ENCODE peak calls at places on chromosomes 3 and 15, in ten cellular contexts. N, P, F, S, I, R, L, X, A and T are unnamed samples.

GRCh38 chr15:80613762-80614365 is 81.2 kb upstream of the ABHD17C start:
- DNase-seq in S (no peak), F (no peak), L (no peak), X (no peak), R (no peak), A (no peak), P (peak), N (no peak), I (no peak), T (no peak)

GRCh38 chr3:101127991-101128390 is 134.8 kb upstream of the ABI3BP start:
- DNase-seq in P (no peak), S (no peak), N (no peak), A (no peak), F (no peak), R (no peak), L (no peak), I (no peak), X (no peak), T (no peak)

GRCh38 chr3:115244350-115244749 is 97.3 kb upstream of the ZBTB20 start:
- DNase-seq in F (no peak), L (no peak), S (no peak), I (no peak), X (no peak), N (no peak), P (no peak), R (no peak), A (no peak), T (no peak)

GRCh38 chr15:25181290-25182097 is 226.7 kb downstream of the SNRPN start:
- DNase-seq in I (no peak), F (no peak), P (peak), X (no peak), S (peak), A (no peak), L (peak), R (no peak), N (peak), T (peak)

GRCh38 chr3:23591374-23591773 is 214.4 kb upstream of the UBE2E1 start:
- DNase-seq in F (no peak), S (no peak), X (no peak), A (no peak), L (no peak), P (no peak), N (no peak), R (no peak), I (no peak), T (no peak)

GRCh38 chr3:171878441-171879225 is 35.5 kb downstream of the TMEM212 start:
- DNase-seq in N (no peak), P (no peak), L (no peak), I (peak), F (no peak), X (no peak), A (no peak), R (no peak), S (no peak), T (no peak)

GRCh38 chr3:185851046-185851445 is 26.2 kb upstream of the IGF2BP2 start:
- DNase-seq in F (no peak), A (no peak), P (no peak), N (no peak), X (no peak), S (no peak), L (no peak), I (peak), R (no peak), T (no peak)

GRCh38 chr3:159828542-159828943 is 160.1 kb upstream of the IL12A start:
- DNase-seq in P (no peak), A (peak), I (peak), S (no peak), L (no peak), R (no peak), N (no peak), X (no peak), F (peak), T (no peak)

GRCh38 chr3:40800343-40800742 is 275.6 kb downstream of the ZNF621 start:
- DNase-seq in F (no peak), N (no peak), R (no peak), P (no peak), L (no peak), A (no peak), X (no peak), I (peak), S (no peak), T (no peak)

GRCh38 chr3:29385056-29385455 is 104.2 kb downstream of the RBMS3 start:
- DNase-seq in A (no peak), X (no peak), P (no peak), R (no peak), F (no peak), N (no peak), I (no peak), S (no peak), L (no peak), T (no peak)

GRCh38 chr3:77906102-77906709 is 866.3 kb downstream of the ROBO2 start:
- DNase-seq in F (no peak), I (no peak), R (no peak), A (no peak), P (no peak), S (no peak), X (no peak), N (no peak), L (no peak), T (no peak)

GRCh38 chr3:77898621-77899020 is 858.7 kb downstream of the ROBO2 start:
- DNase-seq in N (no peak), I (no peak), P (no peak), F (no peak), L (no peak), X (no peak), R (no peak), S (no peak), A (no peak), T (no peak)

GRCh38 chr3:77902675-77903074 is 862.8 kb downstream of the ROBO2 start:
- DNase-seq in N (no peak), I (no peak), S (no peak), A (no peak), L (no peak), P (no peak), F (no peak), R (no peak), X (no peak), T (no peak)
- TF ChIP-seq CTCF in N (no peak), I (no peak), S (no peak), A (no peak), L (no peak), P (no peak), F (no peak), R (no peak), X (no peak), T (no peak)

DNA sequence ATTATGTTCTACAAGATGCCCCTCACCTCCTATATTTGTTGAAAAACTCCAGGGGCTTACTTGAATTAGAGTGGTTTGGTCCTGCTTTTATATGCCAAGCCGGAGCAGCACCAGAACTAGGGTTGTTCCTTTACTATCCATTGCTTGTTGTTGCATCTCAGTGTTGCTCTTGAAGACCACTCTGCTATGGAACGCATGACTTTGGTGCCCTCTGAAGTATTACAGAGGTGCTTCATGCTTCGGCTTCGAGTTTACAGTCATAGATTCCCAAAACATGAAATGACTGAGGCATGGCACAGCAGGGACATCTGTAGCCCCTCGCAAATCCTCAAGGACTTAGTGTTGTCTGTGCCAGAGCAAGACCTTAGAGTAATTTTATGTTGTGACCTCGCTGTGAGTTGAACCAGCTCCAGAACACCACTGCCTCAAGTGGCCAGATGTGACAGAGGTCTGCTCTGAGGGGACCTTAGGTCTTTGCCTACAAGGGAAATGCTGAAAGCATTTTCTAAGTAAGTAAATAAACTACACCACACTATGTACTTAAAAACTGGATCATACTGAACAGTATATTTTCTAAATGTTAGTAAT is 67.2 kb upstream of the SIAH2 start:
- DNase-seq in F (peak), L (no peak), S (no peak), N (no peak), R (no peak), A (peak), I (no peak), P (no peak), X (no peak), T (no peak)
- TF ChIP-seq CTCF in F (peak), L (no peak), S (no peak), N (no peak), R (no peak), A (peak), I (no peak), P (no peak), X (no peak), T (peak)

GRCh38 chr15:29822100-29822684 is at the start of gene TJP1:
- DNase-seq in N (peak), I (peak), P (peak), X (no peak), S (peak), F (no peak), L (peak), R (no peak), A (no peak), T (no peak)

GRCh38 chr15:29819979-29820801 is 2.1 kb downstream of the TJP1 start:
- DNase-seq in X (no peak), I (peak), S (no peak), A (no peak), N (no peak), R (no peak), F (no peak), L (no peak), P (no peak), T (no peak)

GRCh38 chr15:29820802-29821160 is 1.5 kb downstream of the TJP1 start:
- DNase-seq in L (no peak), I (peak), R (no peak), P (no peak), N (no peak), F (no peak), A (no peak), X (no peak), S (no peak), T (no peak)

GRCh38 chr15:29822685-29823459 is 604 bp upstream of the TJP1 start:
- DNase-seq in S (peak), X (peak), P (peak), I (peak), N (peak), L (peak), F (no peak), A (no peak), R (no peak), T (no peak)

DNA sequence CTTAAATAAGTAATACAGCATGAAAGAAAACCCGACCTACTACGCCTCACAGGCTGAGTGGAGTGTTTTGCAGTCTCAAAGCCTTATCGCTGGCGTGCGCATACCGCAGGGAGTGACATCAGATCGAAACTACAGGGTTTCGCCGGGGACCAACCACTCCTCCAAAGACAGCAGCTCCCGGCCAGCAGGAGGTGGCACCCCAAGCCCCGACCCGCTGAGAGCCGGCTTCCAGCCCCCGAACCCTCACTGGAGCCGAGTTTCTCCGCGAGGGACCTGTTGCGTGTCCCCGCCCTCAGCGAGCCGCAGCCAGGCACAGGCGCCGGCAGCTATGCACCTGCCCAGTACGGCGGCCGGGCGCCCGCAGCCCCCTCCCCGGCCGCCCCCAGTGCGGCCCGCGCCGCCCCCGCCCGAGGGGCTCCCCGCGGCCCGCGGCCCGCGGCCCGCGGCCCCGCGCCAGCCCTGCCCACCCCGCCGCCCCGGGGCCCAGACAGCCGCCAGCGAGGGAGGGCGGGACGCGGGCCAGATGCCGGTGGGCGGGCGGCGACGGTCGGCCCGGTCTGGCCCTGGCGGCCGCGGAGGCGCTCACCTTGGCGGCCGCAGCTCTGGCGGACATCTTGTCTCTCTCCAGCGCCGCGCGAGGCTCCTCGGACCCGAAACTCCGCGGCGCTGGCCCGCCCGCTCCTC is 710 bp downstream of the TJP1 start:
- DNase-seq in X (no peak), I (peak), N (peak), R (no peak), S (peak), P (peak), L (peak), F (no peak), A (no peak), T (peak)
- TF ChIP-seq CTCF in X (peak), I (peak), N (no peak), R (no peak), S (no peak), P (no peak), L (no peak), F (no peak), A (no peak), T (peak)

GRCh38 chr3:151412989-151413388 is 28.4 kb upstream of the P2RY12 start:
- DNase-seq in L (no peak), R (no peak), P (no peak), A (no peak), F (no peak), X (no peak), I (no peak), N (peak), S (no peak), T (no peak)
- TF ChIP-seq CTCF in L (no peak), R (no peak), P (no peak), A (no peak), F (peak), X (no peak), I (no peak), N (no peak), S (no peak), T (peak)

DNA sequence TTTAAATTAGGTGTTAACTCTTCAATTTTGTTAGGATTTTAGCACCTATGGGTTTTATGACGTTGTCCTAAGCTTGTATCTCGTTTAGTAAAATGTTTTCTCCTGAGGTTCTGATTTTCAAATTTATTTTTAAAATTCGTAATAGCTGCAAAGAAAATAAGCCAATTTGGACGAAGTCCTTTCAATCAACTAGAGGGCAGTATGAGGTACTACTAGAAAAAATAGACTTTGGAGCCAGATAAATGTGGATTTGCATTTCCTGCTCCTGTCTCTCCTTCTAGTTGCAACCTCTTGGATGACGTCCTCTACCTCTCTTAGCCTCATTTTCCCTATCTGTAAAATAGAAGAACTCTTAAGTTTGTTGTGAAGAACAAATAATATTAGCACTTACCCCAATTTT is 81.1 kb downstream of the SLTM start:
- DNase-seq in I (no peak), R (no peak), L (no peak), P (no peak), S (no peak), A (no peak), F (peak), X (no peak), N (no peak), T (no peak)
- TF ChIP-seq CTCF in I (no peak), R (no peak), L (no peak), P (no peak), S (no peak), A (no peak), F (peak), X (no peak), N (no peak), T (peak)

DNA sequence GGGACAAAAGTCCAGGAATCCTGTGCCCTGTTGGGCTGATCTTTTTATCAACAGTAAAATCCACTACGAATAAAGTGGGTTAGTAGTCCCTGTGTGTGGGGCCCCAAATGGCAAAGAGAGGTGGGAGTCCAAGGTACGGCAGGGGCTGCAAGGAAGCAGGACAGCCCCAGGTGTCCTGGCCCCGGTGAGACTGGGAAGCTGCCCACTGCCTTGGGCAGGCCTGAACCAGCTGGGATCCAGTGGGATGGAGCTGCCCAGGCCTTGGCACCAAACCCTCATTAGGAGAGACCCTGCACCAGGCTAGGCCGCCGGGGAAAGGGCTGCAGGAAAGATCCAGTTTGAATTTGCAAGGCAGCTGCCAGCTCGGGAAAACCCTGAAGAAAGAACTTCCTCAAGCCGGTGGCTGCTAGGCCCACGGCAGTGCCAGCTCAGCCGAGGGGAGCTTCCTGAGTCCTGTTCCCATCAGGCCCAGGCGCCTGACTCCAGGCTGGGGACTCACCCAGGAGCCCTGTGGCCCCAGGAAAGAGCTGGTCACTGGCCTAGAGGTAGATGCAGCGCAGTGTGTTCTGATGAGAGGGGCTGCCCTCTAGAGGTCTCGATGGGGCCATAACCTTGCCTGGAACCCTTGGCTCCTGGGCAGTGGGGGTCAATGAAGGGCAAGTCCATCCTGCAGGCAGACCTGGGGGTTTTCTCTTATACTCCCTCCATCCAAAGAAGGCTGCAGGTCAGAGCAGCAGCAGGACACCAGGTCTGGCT is 14.4 kb upstream of the GNAI2 start:
- DNase-seq in R (no peak), N (no peak), P (no peak), L (no peak), X (no peak), S (no peak), A (no peak), I (no peak), F (peak), T (no peak)
- TF ChIP-seq CTCF in R (no peak), N (no peak), P (no peak), L (no peak), X (no peak), S (no peak), A (peak), I (no peak), F (peak), T (no peak)

GRCh38 chr15:86178845-86179244 is 99.2 kb downstream of the AGBL1 start:
- DNase-seq in R (no peak), F (no peak), A (no peak), P (no peak), X (no peak), I (no peak), N (no peak), L (peak), S (no peak), T (no peak)
- TF ChIP-seq CTCF in R (no peak), F (peak), A (peak), P (no peak), X (no peak), I (no peak), N (no peak), L (peak), S (no peak), T (peak)

DNA sequence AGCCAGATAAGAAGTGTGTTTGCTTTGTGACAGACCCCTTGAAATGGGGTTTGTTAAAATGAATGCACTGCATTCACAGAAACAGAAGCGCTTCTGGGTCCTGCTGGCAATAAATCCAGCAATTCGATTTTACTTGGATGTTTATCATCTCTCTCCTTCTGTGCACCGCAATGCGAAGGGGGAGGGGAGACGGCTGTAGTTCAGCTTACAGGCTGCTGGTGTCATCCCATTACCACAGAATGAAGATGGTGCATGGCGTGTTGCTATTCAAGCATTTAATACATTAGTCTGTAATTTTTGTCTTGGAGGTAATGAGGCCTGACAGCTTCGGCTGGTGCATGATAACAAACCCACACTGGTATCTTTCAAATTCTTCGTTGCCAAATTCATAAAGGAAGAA is 418.1 kb downstream of the OTOL1 start:
- DNase-seq in N (no peak), A (no peak), I (peak), P (peak), S (no peak), L (peak), R (no peak), X (no peak), F (no peak), T (no peak)
- TF ChIP-seq CTCF in N (no peak), A (no peak), I (peak), P (no peak), S (no peak), L (no peak), R (no peak), X (peak), F (no peak), T (peak)

GRCh38 chr3:42660898-42661297 is 7.4 kb downstream of the ZBTB47 start:
- DNase-seq in A (peak), L (no peak), X (no peak), R (no peak), P (no peak), N (no peak), S (no peak), I (no peak), F (peak), T (no peak)
- TF ChIP-seq CTCF in A (peak), L (no peak), X (no peak), R (no peak), P (no peak), N (no peak), S (no peak), I (no peak), F (peak), T (peak)

GRCh38 chr3:119191800-119192199 is 18.4 kb downstream of the UPK1B start:
- DNase-seq in A (no peak), L (no peak), S (no peak), R (no peak), N (no peak), F (no peak), I (no peak), X (no peak), P (no peak), T (no peak)

GRCh38 chr3:119194237-119195150 is 21.1 kb downstream of the UPK1B start:
- DNase-seq in A (no peak), R (no peak), P (no peak), I (peak), F (no peak), L (no peak), N (no peak), S (no peak), X (no peak), T (no peak)

GRCh38 chr3:119195151-119195476 is 21.7 kb downstream of the UPK1B start:
- DNase-seq in N (no peak), P (no peak), L (no peak), I (no peak), A (no peak), F (no peak), R (no peak), S (no peak), X (no peak), T (no peak)

GRCh38 chr3:119195911-119196310 is 22.5 kb downstream of the UPK1B start:
- DNase-seq in R (no peak), F (no peak), X (no peak), S (no peak), N (no peak), A (no peak), L (no peak), I (peak), P (no peak), T (no peak)
- TF ChIP-seq CTCF in R (no peak), F (no peak), X (no peak), S (no peak), N (no peak), A (no peak), L (no peak), I (no peak), P (no peak), T (no peak)